ENCODE peak calls at places on chromosomes 12 and 14, in five cellular contexts. M, U, Y, A and V are unnamed samples. For H3K4me1, the result is how much of the 10 kb centered on the place peaks cover.

GRCh38 chr14:88385212-88386101 is at the start of gene SPATA7:
- DNase-seq in M (peak), U (peak), Y (peak), A (peak), V (peak)

GRCh38 chr14:104936361-104937155 is 11.9 kb downstream of the PLD4 start:
- DNase-seq in M (no peak), U (no peak), Y (no peak), A (no peak), V (no peak)

GRCh38 chr14:35366048-35366428 is 38.5 kb downstream of the NFKBIA start:
- DNase-seq in M (no peak), U (peak), Y (no peak), A (no peak), V (no peak)

GRCh38 chr12:41174602-41175001 is 13.5 kb upstream of the PDZRN4 start:
- DNase-seq in M (no peak), U (no peak), Y (no peak), A (no peak), V (no peak)

GRCh38 chr12:106275458-106275857 is 27.1 kb upstream of the TCP11L2 start:
- DNase-seq in M (no peak), U (no peak), Y (no peak), A (no peak), V (no peak)

GRCh38 chr14:90815817-90816662 is at the start of gene TTC7B:
- DNase-seq in M (peak), U (peak), Y (peak), A (peak), V (peak)

GRCh38 chr14:47040490-47040889 is 388.9 kb upstream of the RPL10L start:
- DNase-seq in M (no peak), U (no peak), Y (peak), A (peak), V (peak)

GRCh38 chr12:114903394-114903748 is 219.4 kb upstream of the TBX3 start:
- DNase-seq in M (no peak), U (peak), Y (no peak), A (no peak), V (no peak)

GRCh38 chr12:15782667-15783066 is 6.5 kb downstream of the EPS8 start:
- DNase-seq in M (no peak), U (no peak), Y (no peak), A (no peak), V (no peak)

GRCh38 chr14:68520637-68521556 is 272.0 kb downstream of the ZFP36L1 start:
- DNase-seq in M (no peak), U (no peak), Y (no peak), A (peak), V (peak)

GRCh38 chr14:32711103-32711680 is 227.5 kb upstream of the NPAS3 start:
- DNase-seq in M (peak), U (peak), Y (peak), A (no peak), V (peak)

GRCh38 chr14:32513571-32514009 is 184.5 kb downstream of the AKAP6 start:
- DNase-seq in M (no peak), U (peak), Y (no peak), A (peak), V (no peak)

GRCh38 chr12:108332791-108333382 is 6.2 kb downstream of the CMKLR1 start:
- DNase-seq in M (no peak), U (no peak), Y (no peak), A (no peak), V (no peak)

GRCh38 chr14:102437997-102438922 is 71.3 kb downstream of the ANKRD9 start:
- DNase-seq in M (peak), U (peak), Y (peak), A (peak), V (peak)

DNA sequence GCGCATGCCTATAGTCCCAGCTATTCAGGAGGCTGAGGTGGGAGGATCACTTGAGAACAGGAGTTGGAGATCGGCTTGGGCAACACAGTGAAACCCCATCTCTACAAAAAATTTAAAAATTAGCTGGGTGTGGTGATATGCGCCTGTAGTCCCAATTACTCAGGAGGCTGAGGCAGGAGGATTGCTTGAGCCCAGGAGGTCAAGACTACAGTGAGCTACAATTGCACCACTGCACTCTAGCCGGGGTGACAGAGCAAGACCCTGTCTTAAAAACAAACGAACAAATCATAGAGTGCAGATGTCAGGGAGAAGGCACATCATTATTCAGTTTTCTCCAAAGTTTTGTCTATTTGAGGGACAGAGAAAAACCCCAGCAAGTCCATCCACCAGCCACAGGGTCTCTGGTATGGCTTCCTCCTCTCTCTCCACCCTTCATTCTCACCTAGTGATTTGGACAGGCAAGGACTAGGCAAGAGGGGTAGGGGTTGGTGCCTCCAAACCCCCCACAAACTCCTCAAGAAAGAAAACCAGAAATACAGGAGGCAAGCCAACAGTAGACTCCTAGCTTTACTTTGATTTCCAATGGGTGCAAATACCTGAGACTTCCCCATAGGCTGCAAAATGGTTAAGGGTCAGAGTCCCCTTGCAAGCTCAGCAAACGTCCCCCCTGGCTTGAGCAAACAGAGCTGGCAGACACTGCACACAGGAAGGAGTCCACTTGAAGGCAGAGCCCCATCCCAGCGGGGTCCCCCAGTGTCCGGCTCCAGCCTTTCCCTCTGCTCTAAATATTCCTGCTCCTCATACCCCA is 26.5 kb upstream of the RPLP0 start:
- DNase-seq in M (no peak), U (no peak), Y (no peak), A (no peak), V (peak)
- H3K4me1 ChIP-seq in M (half or more), U (under half), Y (half or more), A (half or more), V (half or more)

DNA sequence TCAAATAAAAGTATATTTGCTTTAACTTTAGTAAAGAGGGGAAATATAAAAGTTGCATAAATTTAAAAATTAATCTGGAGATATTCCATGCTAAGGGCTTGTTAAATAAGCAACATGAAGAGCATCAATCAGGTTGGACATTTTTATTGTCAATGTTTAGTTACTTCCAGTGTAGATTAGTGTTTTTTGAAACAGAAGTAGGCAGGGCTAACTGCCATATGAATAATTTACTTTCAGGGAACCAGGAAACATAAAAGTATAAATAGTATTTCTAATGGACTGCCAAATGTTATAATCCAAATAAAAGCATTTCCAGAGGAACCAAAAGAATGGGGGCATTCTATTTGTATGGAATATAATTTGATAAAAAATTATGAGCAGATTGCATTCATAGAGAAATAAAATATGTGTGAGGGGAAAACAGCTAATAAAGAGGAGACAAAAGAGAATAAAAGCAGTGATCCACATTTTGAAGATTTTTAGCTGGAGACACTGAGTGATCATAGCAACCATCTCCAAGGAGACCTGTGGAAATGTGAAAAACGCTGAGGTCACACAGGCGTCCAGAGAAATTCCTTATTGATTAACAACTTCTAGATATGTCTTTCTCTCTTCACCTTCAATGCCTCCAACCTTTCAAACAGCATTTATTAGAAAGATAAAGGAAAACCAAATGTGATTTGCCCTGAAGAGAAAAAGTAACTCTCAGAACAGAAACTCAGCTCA is 70.8 kb downstream of the SRGAP1 start:
- DNase-seq in M (no peak), U (peak), Y (no peak), A (peak), V (no peak)
- H2AFZ ChIP-seq in M (no peak), U (no peak), Y (no peak), A (peak), V (peak)

GRCh38 chr12:130573235-130573634 is 142.9 kb downstream of the RIMBP2 start:
- DNase-seq in M (no peak), U (no peak), Y (no peak), A (no peak), V (no peak)
- H3K4me1 ChIP-seq in M (under half), U (under half), Y (under half), A (under half), V (under half)

DNA sequence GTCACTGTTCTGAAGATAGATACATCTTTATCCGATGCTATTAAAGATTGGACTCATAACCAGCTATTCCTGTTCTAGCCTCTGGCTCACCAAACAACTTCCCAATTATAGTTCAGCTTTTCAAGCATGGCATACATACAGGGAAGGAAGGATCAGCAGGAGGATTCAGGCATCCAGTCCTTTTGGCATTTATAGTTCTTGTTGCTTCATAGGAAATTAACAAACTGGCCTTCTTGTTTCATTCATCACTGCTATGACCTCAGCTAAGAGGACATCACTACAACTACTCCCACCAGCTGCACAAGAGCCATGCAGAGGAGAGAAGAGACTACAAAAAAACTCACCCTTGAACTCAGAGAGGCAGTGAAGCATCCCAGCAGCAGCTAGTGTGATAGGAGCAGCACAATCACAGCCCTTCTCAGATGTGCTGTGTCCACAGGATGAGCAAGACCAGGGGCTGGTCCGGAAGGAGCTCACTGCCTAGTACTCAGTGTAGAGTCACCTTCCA is 100.5 kb downstream of the SPTSSA start:
- DNase-seq in M (no peak), U (peak), Y (no peak), A (no peak), V (no peak)
- H2AFZ ChIP-seq in M (no peak), U (no peak), Y (no peak), A (no peak), V (no peak)

DNA sequence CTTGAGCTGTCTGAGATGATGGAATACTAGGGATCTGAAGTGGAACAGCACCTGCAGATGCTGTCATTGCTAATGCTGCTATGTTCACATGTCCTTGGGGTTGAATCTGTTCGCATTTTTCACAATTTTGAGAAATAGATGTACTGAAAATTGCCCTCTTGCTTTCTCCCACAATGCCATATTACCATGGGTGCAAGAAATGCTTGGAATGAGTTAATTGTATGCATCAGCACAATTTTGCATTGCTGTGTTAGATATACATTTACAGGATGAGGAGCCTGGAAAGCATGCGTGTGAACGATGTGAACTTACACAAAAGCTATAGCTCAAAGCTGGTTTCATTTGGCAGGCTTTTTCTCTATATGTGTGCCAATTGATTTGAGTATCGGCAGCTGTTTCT is 105.7 kb downstream of the FGD4 start:
- DNase-seq in M (no peak), U (peak), Y (no peak), A (no peak), V (no peak)
- H3K4me1 ChIP-seq in M (under half), U (under half), Y (under half), A (under half), V (under half)